ENCODE peak calls at places on chromosomes 16 and 17, in seven cellular contexts. One of them, this sample, is unnamed.
A peak's percentile ranks its signal among the peaks of the same experiment; 100 is the strongest.

GRCh38 chr17:79776378-79777165 is 1.4 kb upstream of the CBX2 start:
- DNase-seq in spleen: no peak
- DNase-seq in right cardiac atrium: no peak
- DNase-seq in Panc1: no peak
- DNase-seq in sigmoid colon: no peak
- DNase-seq in heart right ventricle: no peak
- DNase-seq in mesendoderm: peak; percentile 26
- DNase-seq in this sample: no peak

GRCh38 chr16:4601317-4602186 is 13.1 kb downstream of the UBALD1 start:
- DNase-seq in spleen: peak; percentile 57
- DNase-seq in right cardiac atrium: peak; percentile 76
- DNase-seq in Panc1: no peak
- DNase-seq in sigmoid colon: peak; percentile 86
- DNase-seq in heart right ventricle: no peak
- DNase-seq in mesendoderm: no peak
- DNase-seq in this sample: no peak

GRCh38 chr17:48412841-48413240 is 17.2 kb downstream of the SKAP1 start:
- DNase-seq in spleen: no peak
- DNase-seq in right cardiac atrium: no peak
- DNase-seq in Panc1: no peak
- DNase-seq in sigmoid colon: no peak
- DNase-seq in heart right ventricle: no peak
- DNase-seq in mesendoderm: no peak
- DNase-seq in this sample: no peak

GRCh38 chr17:78759203-78759968 is 22.7 kb downstream of the CYTH1 start:
- DNase-seq in spleen: peak; percentile 92
- DNase-seq in right cardiac atrium: peak; percentile 87
- DNase-seq in Panc1: no peak
- DNase-seq in sigmoid colon: no peak
- DNase-seq in heart right ventricle: peak; percentile 70
- DNase-seq in mesendoderm: no peak
- DNase-seq in this sample: no peak

GRCh38 chr17:34121311-34121710 is 133.8 kb upstream of the CCL2 start:
- DNase-seq in spleen: no peak
- DNase-seq in right cardiac atrium: no peak
- DNase-seq in Panc1: no peak
- DNase-seq in sigmoid colon: no peak
- DNase-seq in heart right ventricle: no peak
- DNase-seq in mesendoderm: no peak
- DNase-seq in this sample: no peak

GRCh38 chr17:68198931-68199836 is 48.7 kb upstream of the AMZ2 start:
- DNase-seq in spleen: peak; percentile 86
- DNase-seq in right cardiac atrium: peak; percentile 53
- DNase-seq in Panc1: no peak
- DNase-seq in sigmoid colon: no peak
- DNase-seq in heart right ventricle: no peak
- DNase-seq in mesendoderm: peak; percentile 42
- DNase-seq in this sample: no peak

GRCh38 chr17:12744298-12744697 is 45.0 kb upstream of the ARHGAP44 start:
- DNase-seq in spleen: peak; percentile 58
- DNase-seq in right cardiac atrium: peak; percentile 67
- DNase-seq in Panc1: no peak
- DNase-seq in sigmoid colon: no peak
- DNase-seq in heart right ventricle: peak; percentile 43
- DNase-seq in mesendoderm: peak; percentile 27
- DNase-seq in this sample: no peak

GRCh38 chr16:54208262-54208661 is 78.3 kb downstream of the IRX3 start:
- DNase-seq in spleen: no peak
- DNase-seq in right cardiac atrium: no peak
- DNase-seq in Panc1: no peak
- DNase-seq in sigmoid colon: peak; percentile 34
- DNase-seq in heart right ventricle: no peak
- DNase-seq in mesendoderm: peak; percentile 77
- DNase-seq in this sample: no peak

GRCh38 chr17:2351269-2351668 is 14.0 kb downstream of the SGSM2 start:
- DNase-seq in spleen: peak; percentile 56
- DNase-seq in right cardiac atrium: no peak
- DNase-seq in Panc1: no peak
- DNase-seq in sigmoid colon: no peak
- DNase-seq in heart right ventricle: no peak
- DNase-seq in mesendoderm: no peak
- DNase-seq in this sample: no peak

GRCh38 chr17:2183346-2183745 is 120.2 kb downstream of the SMG6 start:
- DNase-seq in spleen: no peak
- DNase-seq in right cardiac atrium: no peak
- DNase-seq in Panc1: no peak
- DNase-seq in sigmoid colon: no peak
- DNase-seq in heart right ventricle: no peak
- DNase-seq in mesendoderm: no peak
- DNase-seq in this sample: no peak

GRCh38 chr16:72637306-72637705 is 410.6 kb downstream of the ZFHX3 start:
- DNase-seq in spleen: no peak
- DNase-seq in right cardiac atrium: no peak
- DNase-seq in Panc1: no peak
- DNase-seq in sigmoid colon: no peak
- DNase-seq in heart right ventricle: no peak
- DNase-seq in mesendoderm: peak; percentile 28
- DNase-seq in this sample: no peak

GRCh38 chr17:28346199-28346580 is 10.6 kb downstream of the TNFAIP1 start:
- DNase-seq in spleen: no peak
- DNase-seq in right cardiac atrium: no peak
- DNase-seq in Panc1: no peak
- DNase-seq in sigmoid colon: no peak
- DNase-seq in heart right ventricle: no peak
- DNase-seq in mesendoderm: peak; percentile 32
- DNase-seq in this sample: no peak

DNA sequence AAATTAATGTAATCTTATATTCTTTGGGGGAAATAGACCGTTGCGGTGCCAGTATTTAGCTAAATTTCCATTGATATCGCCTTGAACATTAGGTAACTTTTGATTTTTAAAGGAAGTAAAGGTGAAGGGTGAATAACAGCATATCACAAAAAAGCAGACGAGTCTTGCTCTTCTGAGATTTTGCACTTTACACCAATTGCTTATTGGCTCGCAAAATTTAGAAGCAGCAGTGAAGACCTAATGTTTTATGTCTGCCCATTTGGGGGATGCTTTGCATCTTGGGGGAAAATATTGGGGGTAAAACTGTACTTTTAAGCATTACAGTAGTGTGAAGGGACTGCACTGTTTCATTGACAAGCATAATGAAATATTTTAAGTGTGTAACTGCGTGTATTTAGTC is 934 bp downstream of the MAP2K6 start:
- DNase-seq in spleen: no peak
- DNase-seq in right cardiac atrium: no peak
- DNase-seq in Panc1: no peak
- DNase-seq in sigmoid colon: no peak
- DNase-seq in heart right ventricle: no peak
- DNase-seq in mesendoderm: no peak
- DNase-seq in this sample: no peak
- H3K27me3 ChIP-seq in spleen: no peaks in the 10 kb centered on the region
- H3K27me3 ChIP-seq in right cardiac atrium: no peaks in the 10 kb centered on the region
- H3K27me3 ChIP-seq in Panc1: no peaks in the 10 kb centered on the region
- H3K27me3 ChIP-seq in sigmoid colon: no peaks in the 10 kb centered on the region
- H3K27me3 ChIP-seq in heart right ventricle: no peaks in the 10 kb centered on the region
- H3K27me3 ChIP-seq in mesendoderm: no peaks in the 10 kb centered on the region
- H3K27me3 ChIP-seq in this sample: no peaks in the 10 kb centered on the region

DNA sequence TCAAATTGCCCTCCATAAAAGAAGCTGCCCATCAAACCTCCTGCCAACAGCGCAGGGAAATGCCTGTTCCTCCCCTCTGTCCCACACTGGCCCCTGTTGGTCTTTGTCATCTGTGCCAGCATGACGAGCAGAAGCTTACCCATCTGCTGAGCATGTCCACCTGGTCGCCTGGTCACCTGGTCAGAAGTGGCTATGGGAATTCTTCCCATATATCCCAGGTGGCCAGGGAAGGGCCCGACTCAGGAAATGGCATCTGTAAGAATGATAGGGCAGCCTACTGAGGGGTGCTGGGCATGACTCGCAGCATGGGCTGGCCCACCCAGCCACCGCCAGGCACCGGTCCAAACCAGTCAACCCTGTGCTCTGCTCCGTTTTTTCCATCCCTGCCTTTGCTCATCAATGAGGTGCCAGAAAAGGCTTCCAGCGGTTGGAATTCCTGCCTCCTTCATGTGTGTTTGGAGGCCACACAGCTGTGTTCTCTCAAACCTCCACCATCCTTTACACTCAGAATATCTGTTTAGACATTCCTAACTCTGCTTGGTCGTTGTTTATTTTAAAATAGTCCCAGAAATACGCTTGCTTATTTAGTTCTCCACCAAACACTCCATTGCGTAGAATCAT is 145.2 kb downstream of the CLEC16A start:
- DNase-seq in spleen: no peak
- DNase-seq in right cardiac atrium: no peak
- DNase-seq in Panc1: no peak
- DNase-seq in sigmoid colon: peak; percentile 88
- DNase-seq in heart right ventricle: no peak
- DNase-seq in mesendoderm: no peak
- DNase-seq in this sample: peak; percentile 63
- H3K4me1 ChIP-seq in spleen: peaks cover 15% of the 10 kb centered on the region
- H3K4me1 ChIP-seq in right cardiac atrium: peaks cover 5% of the 10 kb centered on the region
- H3K4me1 ChIP-seq in Panc1: peaks cover 10% of the 10 kb centered on the region
- H3K4me1 ChIP-seq in sigmoid colon: peaks cover 61% of the 10 kb centered on the region
- H3K4me1 ChIP-seq in heart right ventricle: peaks cover 8% of the 10 kb centered on the region
- H3K4me1 ChIP-seq in mesendoderm: peaks cover 7% of the 10 kb centered on the region
- H3K4me1 ChIP-seq in this sample: no peaks in the 10 kb centered on the region

DNA sequence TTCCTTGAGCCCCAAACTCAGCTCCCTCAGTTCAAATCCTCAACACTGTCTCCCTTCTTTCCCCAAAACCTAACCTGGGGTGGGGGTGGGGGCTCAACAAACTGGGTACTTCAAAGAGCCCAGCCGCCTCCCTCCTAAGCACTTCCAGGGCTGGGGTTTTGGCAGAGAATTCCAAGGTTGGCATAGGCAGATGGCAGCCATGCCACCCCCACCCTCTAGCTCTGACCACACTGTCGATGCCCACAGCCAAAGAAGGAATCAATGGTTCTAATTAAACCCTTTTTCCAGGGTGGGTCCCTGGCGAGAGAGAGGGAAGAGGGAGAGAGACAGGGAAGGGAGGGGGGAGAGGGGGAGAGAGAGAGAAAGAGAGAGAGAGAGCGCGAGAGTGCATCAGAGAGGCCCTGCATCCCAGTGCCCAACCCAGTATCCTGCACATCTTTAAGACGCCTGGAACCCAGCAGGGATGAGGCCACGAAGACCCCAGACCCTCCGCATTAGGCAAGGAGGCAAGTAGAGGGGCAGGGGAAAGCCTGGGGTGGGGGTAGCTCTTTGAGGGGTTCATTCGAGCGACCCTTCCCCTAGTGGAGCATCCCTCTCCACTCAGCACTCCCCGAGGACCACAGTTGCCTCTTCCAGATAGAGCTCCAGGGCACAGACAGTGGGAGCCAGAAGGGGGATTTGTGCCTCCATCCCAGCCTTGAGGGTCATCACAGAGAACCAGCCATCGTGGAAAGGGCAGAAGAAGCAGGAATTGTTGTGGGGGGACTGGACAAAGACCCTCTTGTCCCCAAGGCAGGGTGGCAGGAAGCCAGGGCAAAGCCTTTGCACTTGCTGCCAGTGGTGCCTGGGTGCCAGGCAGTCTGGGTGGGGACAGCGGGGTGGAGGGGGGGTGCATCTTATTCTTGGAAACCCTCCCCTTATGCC is 2.6 kb downstream of the SRCIN1 start:
- DNase-seq in spleen: no peak
- DNase-seq in right cardiac atrium: no peak
- DNase-seq in Panc1: no peak
- DNase-seq in sigmoid colon: no peak
- DNase-seq in heart right ventricle: no peak
- DNase-seq in mesendoderm: peak; percentile 64
- DNase-seq in this sample: no peak
- H3K27me3 ChIP-seq in spleen: peaks cover 99% of the 10 kb centered on the region
- H3K27me3 ChIP-seq in right cardiac atrium: no peaks in the 10 kb centered on the region
- H3K27me3 ChIP-seq in Panc1: no peaks in the 10 kb centered on the region
- H3K27me3 ChIP-seq in sigmoid colon: peaks cover 16% of the 10 kb centered on the region
- H3K27me3 ChIP-seq in heart right ventricle: peaks cover 97% of the 10 kb centered on the region
- H3K27me3 ChIP-seq in mesendoderm: peaks cover 3% of the 10 kb centered on the region
- H3K27me3 ChIP-seq in this sample: peaks cover 3% of the 10 kb centered on the region

DNA sequence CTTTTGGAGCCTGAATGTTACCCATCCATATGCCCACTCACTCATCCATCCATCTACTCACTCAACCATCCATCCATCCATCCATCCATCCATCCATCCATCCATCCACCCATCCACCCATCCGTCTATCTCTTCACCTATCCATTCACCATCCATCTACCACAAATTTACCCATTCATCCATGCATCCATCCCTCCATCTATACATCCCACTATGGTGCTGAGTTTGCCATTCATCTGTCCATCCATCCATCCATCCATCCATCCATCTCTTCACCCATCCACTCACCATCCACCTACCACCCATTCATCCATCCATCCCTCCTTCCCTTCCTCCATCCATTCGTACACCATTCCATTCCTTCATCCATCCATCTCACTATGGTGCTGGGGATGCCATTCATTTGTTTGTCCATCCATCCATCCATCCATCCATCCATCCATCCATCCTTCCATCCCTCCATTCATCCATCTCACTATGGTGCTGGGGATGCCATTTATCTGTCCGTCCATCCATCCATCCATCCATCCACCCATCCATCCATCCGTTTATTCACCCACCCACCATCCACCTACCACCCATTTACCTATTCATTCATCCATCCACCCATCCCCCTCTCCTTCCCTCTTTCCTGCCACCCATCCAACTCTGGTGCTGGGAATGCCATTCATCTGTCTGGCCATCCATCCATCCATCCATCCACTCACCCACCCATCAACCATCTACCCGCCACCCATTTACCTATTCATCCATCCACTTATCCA is 39.7 kb downstream of the RGS9 start:
- DNase-seq in spleen: no peak
- DNase-seq in right cardiac atrium: no peak
- DNase-seq in Panc1: no peak
- DNase-seq in sigmoid colon: no peak
- DNase-seq in heart right ventricle: no peak
- DNase-seq in mesendoderm: no peak
- DNase-seq in this sample: no peak
- H3K4me1 ChIP-seq in spleen: peaks cover 5% of the 10 kb centered on the region
- H3K4me1 ChIP-seq in right cardiac atrium: no peaks in the 10 kb centered on the region
- H3K4me1 ChIP-seq in Panc1: no peaks in the 10 kb centered on the region
- H3K4me1 ChIP-seq in sigmoid colon: no peaks in the 10 kb centered on the region
- H3K4me1 ChIP-seq in heart right ventricle: peaks cover 8% of the 10 kb centered on the region
- H3K4me1 ChIP-seq in mesendoderm: peaks cover 6% of the 10 kb centered on the region
- H3K4me1 ChIP-seq in this sample: peaks cover 4% of the 10 kb centered on the region

GRCh38 chr16:51763072-51763658 is 612.1 kb upstream of the SALL1 start:
- DNase-seq in spleen: no peak
- DNase-seq in right cardiac atrium: no peak
- DNase-seq in Panc1: no peak
- DNase-seq in sigmoid colon: no peak
- DNase-seq in heart right ventricle: no peak
- DNase-seq in mesendoderm: peak; percentile 74
- DNase-seq in this sample: no peak
- H3K27me3 ChIP-seq in spleen: peaks cover 35% of the 10 kb centered on the region
- H3K27me3 ChIP-seq in right cardiac atrium: no peaks in the 10 kb centered on the region
- H3K27me3 ChIP-seq in Panc1: no peaks in the 10 kb centered on the region
- H3K27me3 ChIP-seq in sigmoid colon: no peaks in the 10 kb centered on the region
- H3K27me3 ChIP-seq in heart right ventricle: peaks cover 15% of the 10 kb centered on the region
- H3K27me3 ChIP-seq in mesendoderm: no peaks in the 10 kb centered on the region
- H3K27me3 ChIP-seq in this sample: no peaks in the 10 kb centered on the region

GRCh38 chr17:17088511-17089205 is 46.4 kb downstream of the MPRIP start:
- DNase-seq in spleen: peak; percentile 50
- DNase-seq in right cardiac atrium: peak; percentile 4
- DNase-seq in Panc1: no peak
- DNase-seq in sigmoid colon: peak; percentile 30
- DNase-seq in heart right ventricle: no peak
- DNase-seq in mesendoderm: no peak
- DNase-seq in this sample: no peak
- H3K4me1 ChIP-seq in spleen: no peaks in the 10 kb centered on the region
- H3K4me1 ChIP-seq in right cardiac atrium: peaks cover 17% of the 10 kb centered on the region
- H3K4me1 ChIP-seq in Panc1: no peaks in the 10 kb centered on the region
- H3K4me1 ChIP-seq in sigmoid colon: no peaks in the 10 kb centered on the region
- H3K4me1 ChIP-seq in heart right ventricle: peaks cover 96% of the 10 kb centered on the region
- H3K4me1 ChIP-seq in mesendoderm: peaks cover 3% of the 10 kb centered on the region
- H3K4me1 ChIP-seq in this sample: peaks cover 15% of the 10 kb centered on the region

This sample was measured in lung.